ENCODE peak calls at places on chromosomes 1 and 21, in six cellular contexts. One of them, this sample, is unnamed. For H3K4me1, the result is how much of the 10 kb centered on the place peaks cover.

GRCh38 chr21:44018127-44018526 is 6.0 kb downstream of the TRAPPC10 start:
- DNase-seq in HCT116: no peak
- DNase-seq in GM12878: no peak
- DNase-seq in K562: no peak
- DNase-seq in HepG2: no peak
- DNase-seq in H1: no peak
- DNase-seq in this sample: no peak

GRCh38 chr21:20997633-20998455 is at the start of gene NCAM2:
- DNase-seq in HCT116: no peak
- DNase-seq in GM12878: no peak
- DNase-seq in K562: peak
- DNase-seq in HepG2: peak
- DNase-seq in H1: peak
- DNase-seq in this sample: peak

GRCh38 chr1:11158720-11159321 is 30.3 kb upstream of the ANGPTL7 start:
- DNase-seq in HCT116: no peak
- DNase-seq in GM12878: no peak
- DNase-seq in K562: no peak
- DNase-seq in HepG2: no peak
- DNase-seq in H1: no peak
- DNase-seq in this sample: no peak

GRCh38 chr21:42092805-42093590 is 21.9 kb downstream of the UMODL1 start:
- DNase-seq in HCT116: no peak
- DNase-seq in GM12878: no peak
- DNase-seq in K562: no peak
- DNase-seq in HepG2: no peak
- DNase-seq in H1: no peak
- DNase-seq in this sample: no peak

GRCh38 chr1:13965770-13966398 is 265.9 kb downstream of the PRDM2 start:
- DNase-seq in HCT116: peak
- DNase-seq in GM12878: no peak
- DNase-seq in K562: peak
- DNase-seq in HepG2: peak
- DNase-seq in H1: peak
- DNase-seq in this sample: peak

GRCh38 chr1:53765656-53766055 is 26.7 kb upstream of the GLIS1 start:
- DNase-seq in HCT116: no peak
- DNase-seq in GM12878: no peak
- DNase-seq in K562: no peak
- DNase-seq in HepG2: no peak
- DNase-seq in H1: no peak
- DNase-seq in this sample: no peak

GRCh38 chr1:209830722-209831121 is 3.0 kb downstream of the UTP25 start:
- DNase-seq in HCT116: no peak
- DNase-seq in GM12878: no peak
- DNase-seq in K562: no peak
- DNase-seq in HepG2: no peak
- DNase-seq in H1: no peak
- DNase-seq in this sample: no peak

GRCh38 chr1:153548722-153549695 is at the start of gene S100A3:
- DNase-seq in HCT116: no peak
- DNase-seq in GM12878: no peak
- DNase-seq in K562: no peak
- DNase-seq in HepG2: no peak
- DNase-seq in H1: no peak
- DNase-seq in this sample: no peak

GRCh38 chr1:211830330-211831142 is at the start of gene LPGAT1:
- DNase-seq in HCT116: peak
- DNase-seq in GM12878: no peak
- DNase-seq in K562: peak
- DNase-seq in HepG2: peak
- DNase-seq in H1: peak
- DNase-seq in this sample: peak

GRCh38 chr1:5595531-5596170 is 396.6 kb downstream of the NPHP4 start:
- DNase-seq in HCT116: no peak
- DNase-seq in GM12878: no peak
- DNase-seq in K562: no peak
- DNase-seq in HepG2: no peak
- DNase-seq in H1: no peak
- DNase-seq in this sample: no peak

GRCh38 chr21:25639922-25640670 is 1.0 kb downstream of the JAM2 start:
- DNase-seq in HCT116: no peak
- DNase-seq in GM12878: no peak
- DNase-seq in K562: no peak
- DNase-seq in HepG2: no peak
- DNase-seq in H1: peak
- DNase-seq in this sample: peak

GRCh38 chr1:100580446-100580845 is 42.5 kb downstream of the GPR88 start:
- DNase-seq in HCT116: no peak
- DNase-seq in GM12878: no peak
- DNase-seq in K562: no peak
- DNase-seq in HepG2: no peak
- DNase-seq in H1: no peak
- DNase-seq in this sample: no peak

GRCh38 chr21:31493350-31493880 is 149.4 kb upstream of the TIAM1 start:
- DNase-seq in HCT116: no peak
- DNase-seq in GM12878: no peak
- DNase-seq in K562: no peak
- DNase-seq in HepG2: no peak
- DNase-seq in H1: no peak
- DNase-seq in this sample: no peak

GRCh38 chr1:218686258-218686657 is 341.1 kb downstream of the TGFB2 start:
- DNase-seq in HCT116: no peak
- DNase-seq in GM12878: no peak
- DNase-seq in K562: no peak
- DNase-seq in HepG2: no peak
- DNase-seq in H1: no peak
- DNase-seq in this sample: no peak

GRCh38 chr1:68339505-68339904 is 107.2 kb upstream of the WLS start:
- DNase-seq in HCT116: no peak
- DNase-seq in GM12878: no peak
- DNase-seq in K562: no peak
- DNase-seq in HepG2: no peak
- DNase-seq in H1: no peak
- DNase-seq in this sample: no peak

GRCh38 chr1:234065794-234066447 is 161.4 kb downstream of the SLC35F3 start:
- DNase-seq in HCT116: peak
- DNase-seq in GM12878: peak
- DNase-seq in K562: peak
- DNase-seq in HepG2: peak
- DNase-seq in H1: peak
- DNase-seq in this sample: peak

GRCh38 chr1:80751204-80751603 is 1049.5 kb upstream of the ADGRL2 start:
- DNase-seq in HCT116: no peak
- DNase-seq in GM12878: no peak
- DNase-seq in K562: no peak
- DNase-seq in HepG2: no peak
- DNase-seq in H1: no peak
- DNase-seq in this sample: no peak

GRCh38 chr21:33169360-33169759 is 60.4 kb upstream of the IFNAR2 start:
- DNase-seq in HCT116: no peak
- DNase-seq in GM12878: no peak
- DNase-seq in K562: no peak
- DNase-seq in HepG2: no peak
- DNase-seq in H1: no peak
- DNase-seq in this sample: no peak

GRCh38 chr21:31398574-31398973 is 54.5 kb upstream of the TIAM1 start:
- DNase-seq in HCT116: no peak
- DNase-seq in GM12878: no peak
- DNase-seq in K562: no peak
- DNase-seq in HepG2: no peak
- DNase-seq in H1: no peak
- DNase-seq in this sample: no peak

GRCh38 chr1:40384413-40384762 is 10.9 kb downstream of the SMAP2 start:
- DNase-seq in HCT116: no peak
- DNase-seq in GM12878: no peak
- DNase-seq in K562: peak
- DNase-seq in HepG2: peak
- DNase-seq in H1: no peak
- DNase-seq in this sample: no peak

DNA sequence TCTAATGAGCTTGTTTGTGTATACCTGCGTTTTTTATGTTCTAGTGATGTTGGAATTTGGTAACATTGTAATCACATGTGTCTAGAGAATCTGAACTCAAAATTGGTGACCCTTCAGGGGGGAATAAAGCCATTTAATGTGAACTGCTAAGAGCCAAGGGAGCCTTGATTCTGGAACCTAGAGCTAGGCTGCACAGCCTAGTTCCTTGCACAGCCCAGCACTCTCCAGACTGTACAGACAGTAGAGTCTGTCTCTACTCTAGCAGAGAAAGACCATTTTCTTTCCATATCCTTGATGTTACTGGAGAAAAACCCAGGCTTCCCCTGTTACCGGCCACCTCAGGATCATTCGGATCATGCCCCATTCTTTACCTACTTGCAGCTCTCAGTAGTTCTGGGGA is 8.6 kb downstream of the ARV1 start:
- DNase-seq in HCT116: no peak
- DNase-seq in GM12878: no peak
- DNase-seq in K562: no peak
- DNase-seq in HepG2: no peak
- DNase-seq in H1: no peak
- DNase-seq in this sample: no peak
- H3K4me1 ChIP-seq in HCT116: under half
- H3K4me1 ChIP-seq in GM12878: under half
- H3K4me1 ChIP-seq in K562: under half
- H3K4me1 ChIP-seq in HepG2: under half
- H3K4me1 ChIP-seq in H1: under half
- H3K4me1 ChIP-seq in this sample: under half

DNA sequence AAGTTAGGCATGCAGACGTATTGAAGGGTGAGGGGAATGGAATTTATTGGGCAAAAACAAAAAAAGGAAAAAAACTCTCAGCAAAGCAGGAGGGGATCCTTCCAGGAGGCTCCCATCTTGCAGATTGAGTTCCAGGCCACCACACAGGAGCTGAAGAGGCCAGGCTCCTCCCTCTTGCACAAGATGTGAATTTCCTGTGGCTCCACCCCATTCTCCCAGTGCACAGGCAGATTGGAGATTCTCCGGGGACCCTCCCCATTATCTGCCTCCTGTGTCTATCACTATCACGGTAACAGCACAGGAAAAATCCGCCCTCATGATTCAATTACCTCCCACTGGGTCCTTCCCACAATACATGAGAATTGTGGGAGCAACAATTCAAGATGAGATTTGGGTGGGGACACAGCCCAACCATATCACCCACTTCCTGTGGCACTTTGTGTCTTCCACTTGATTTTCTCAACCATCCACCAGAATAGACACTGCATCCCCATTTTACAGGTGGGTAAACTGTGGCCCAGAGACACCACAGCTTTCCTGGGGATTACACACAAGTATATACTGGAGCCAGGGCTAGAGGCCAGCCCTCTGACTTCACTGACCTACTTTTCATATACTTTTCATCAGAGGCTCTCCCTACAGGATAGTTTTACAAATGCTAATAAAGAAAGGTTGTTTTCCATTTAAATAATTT is 18.9 kb upstream of the COL6A1 start:
- DNase-seq in HCT116: no peak
- DNase-seq in GM12878: no peak
- DNase-seq in K562: no peak
- DNase-seq in HepG2: no peak
- DNase-seq in H1: no peak
- DNase-seq in this sample: no peak
- TF ChIP-seq ZNF274 in HCT116: no peak
- TF ChIP-seq ZNF274 in GM12878: no peak
- TF ChIP-seq ZNF274 in K562: no peak
- TF ChIP-seq ZNF274 in HepG2: no peak
- TF ChIP-seq ZNF274 in H1: no peak
- TF ChIP-seq ZNF274 in this sample: no peak

GRCh38 chr1:94864821-94865220 is 44.7 kb downstream of the SLC44A3 start:
- DNase-seq in HCT116: no peak
- DNase-seq in GM12878: no peak
- DNase-seq in K562: no peak
- DNase-seq in HepG2: no peak
- DNase-seq in H1: no peak
- DNase-seq in this sample: no peak
- H3K4me1 ChIP-seq in HCT116: half or more
- H3K4me1 ChIP-seq in GM12878: under half
- H3K4me1 ChIP-seq in K562: under half
- H3K4me1 ChIP-seq in HepG2: under half
- H3K4me1 ChIP-seq in H1: under half
- H3K4me1 ChIP-seq in this sample: under half

DNA sequence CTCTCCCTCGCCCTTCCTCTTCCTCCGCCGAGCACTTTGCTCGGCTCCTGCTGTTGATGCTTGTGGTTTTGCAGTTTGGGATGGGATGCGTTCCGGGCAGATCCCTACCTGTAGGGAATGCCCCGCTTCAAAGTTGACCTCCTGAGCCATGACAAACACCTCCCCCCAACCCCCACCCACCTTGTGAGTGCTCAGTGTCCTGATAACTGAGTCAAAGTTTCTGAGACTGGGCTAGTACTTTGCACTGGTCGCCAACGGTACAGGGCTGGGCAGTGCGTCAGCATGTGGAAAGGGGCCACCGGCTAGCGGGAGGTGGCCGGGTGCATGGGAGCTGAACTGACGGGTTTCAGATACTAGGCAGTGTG is 771 bp downstream of the RABGAP1L start:
- DNase-seq in HCT116: no peak
- DNase-seq in GM12878: no peak
- DNase-seq in K562: peak
- DNase-seq in HepG2: peak
- DNase-seq in H1: no peak
- DNase-seq in this sample: no peak
- TF ChIP-seq ZNF274 in HCT116: no peak
- TF ChIP-seq ZNF274 in GM12878: no peak
- TF ChIP-seq ZNF274 in K562: no peak
- TF ChIP-seq ZNF274 in HepG2: no peak
- TF ChIP-seq ZNF274 in H1: no peak
- TF ChIP-seq ZNF274 in this sample: no peak

GRCh38 chr1:200744143-200744542 is 5.5 kb downstream of the CAMSAP2 start:
- DNase-seq in HCT116: no peak
- DNase-seq in GM12878: no peak
- DNase-seq in K562: no peak
- DNase-seq in HepG2: no peak
- DNase-seq in H1: no peak
- DNase-seq in this sample: no peak
- H3K4me1 ChIP-seq in HCT116: under half
- H3K4me1 ChIP-seq in GM12878: under half
- H3K4me1 ChIP-seq in K562: under half
- H3K4me1 ChIP-seq in HepG2: under half
- H3K4me1 ChIP-seq in H1: under half
- H3K4me1 ChIP-seq in this sample: under half

This sample was measured in NT2/D1.